ENCODE peak calls at places on chromosomes 7 and 10, in six cellular contexts. One of them, this sample, is unnamed.

GRCh38 chr7:101017099-101017777 is 2.6 kb upstream of the MUC17 start:
- DNase-seq in GM12891: peak
- DNase-seq in activated naive CD4-positive, alpha-beta T cell treated with anti-CD3 and anti-CD28 coated beads, Interleukin-2, amount 50 U/mL, for 16 hours: peak
- DNase-seq in cardiac fibroblast: peak
- DNase-seq in fibroblast of pulmonary artery: peak
- DNase-seq in fibroblast of the aortic adventitia: peak
- DNase-seq in this sample: peak

GRCh38 chr7:68015565-68016532 is 1019.2 kb downstream of the TYW1 start:
- DNase-seq in GM12891: no peak
- DNase-seq in activated naive CD4-positive, alpha-beta T cell treated with anti-CD3 and anti-CD28 coated beads, Interleukin-2, amount 50 U/mL, for 16 hours: no peak
- DNase-seq in cardiac fibroblast: no peak
- DNase-seq in fibroblast of pulmonary artery: no peak
- DNase-seq in fibroblast of the aortic adventitia: no peak
- DNase-seq in this sample: no peak

GRCh38 chr10:18860591-18861205 is 187.9 kb upstream of the MALRD1 start:
- DNase-seq in GM12891: no peak
- DNase-seq in activated naive CD4-positive, alpha-beta T cell treated with anti-CD3 and anti-CD28 coated beads, Interleukin-2, amount 50 U/mL, for 16 hours: no peak
- DNase-seq in cardiac fibroblast: peak
- DNase-seq in fibroblast of pulmonary artery: peak
- DNase-seq in fibroblast of the aortic adventitia: peak
- DNase-seq in this sample: no peak

GRCh38 chr7:24831240-24831639 is 74.0 kb upstream of the GSDME start:
- DNase-seq in GM12891: no peak
- DNase-seq in activated naive CD4-positive, alpha-beta T cell treated with anti-CD3 and anti-CD28 coated beads, Interleukin-2, amount 50 U/mL, for 16 hours: no peak
- DNase-seq in cardiac fibroblast: peak
- DNase-seq in fibroblast of pulmonary artery: peak
- DNase-seq in fibroblast of the aortic adventitia: peak
- DNase-seq in this sample: no peak

GRCh38 chr7:115676080-115676479 is 354.5 kb downstream of the TFEC start:
- DNase-seq in GM12891: no peak
- DNase-seq in activated naive CD4-positive, alpha-beta T cell treated with anti-CD3 and anti-CD28 coated beads, Interleukin-2, amount 50 U/mL, for 16 hours: no peak
- DNase-seq in cardiac fibroblast: peak
- DNase-seq in fibroblast of pulmonary artery: peak
- DNase-seq in fibroblast of the aortic adventitia: peak
- DNase-seq in this sample: no peak

GRCh38 chr7:39360038-39360437 is 206.2 kb upstream of the YAE1 start:
- DNase-seq in GM12891: no peak
- DNase-seq in activated naive CD4-positive, alpha-beta T cell treated with anti-CD3 and anti-CD28 coated beads, Interleukin-2, amount 50 U/mL, for 16 hours: no peak
- DNase-seq in cardiac fibroblast: no peak
- DNase-seq in fibroblast of pulmonary artery: no peak
- DNase-seq in fibroblast of the aortic adventitia: no peak
- DNase-seq in this sample: no peak

GRCh38 chr7:42222891-42223290 is 14.1 kb downstream of the GLI3 start:
- DNase-seq in GM12891: no peak
- DNase-seq in activated naive CD4-positive, alpha-beta T cell treated with anti-CD3 and anti-CD28 coated beads, Interleukin-2, amount 50 U/mL, for 16 hours: no peak
- DNase-seq in cardiac fibroblast: no peak
- DNase-seq in fibroblast of pulmonary artery: no peak
- DNase-seq in fibroblast of the aortic adventitia: no peak
- DNase-seq in this sample: no peak

GRCh38 chr7:143493755-143494154 is 16.1 kb downstream of the TAS2R41 start:
- DNase-seq in GM12891: no peak
- DNase-seq in activated naive CD4-positive, alpha-beta T cell treated with anti-CD3 and anti-CD28 coated beads, Interleukin-2, amount 50 U/mL, for 16 hours: no peak
- DNase-seq in cardiac fibroblast: no peak
- DNase-seq in fibroblast of pulmonary artery: no peak
- DNase-seq in fibroblast of the aortic adventitia: no peak
- DNase-seq in this sample: no peak

GRCh38 chr10:24556746-24557742 is 166.6 kb downstream of the ARHGAP21 start:
- DNase-seq in GM12891: peak
- DNase-seq in activated naive CD4-positive, alpha-beta T cell treated with anti-CD3 and anti-CD28 coated beads, Interleukin-2, amount 50 U/mL, for 16 hours: no peak
- DNase-seq in cardiac fibroblast: peak
- DNase-seq in fibroblast of pulmonary artery: peak
- DNase-seq in fibroblast of the aortic adventitia: peak
- DNase-seq in this sample: no peak

This sample was measured in activated naive CD8-positive, alpha-beta T cell treated with anti-CD3 and anti-CD28 coated beads, Interleukin-2, amount 10 ng/mL, durations not matched to agents 7 days and 5 days.